ENCODE peak calls at places on chromosomes 2 and 18, in seven cellular contexts. One of them, this sample, is unnamed.

GRCh38 chr2:236112466-236112865 is 55.7 kb downstream of the GBX2 start:
- DNase-seq in left lung: no peak
- DNase-seq in psoas muscle: no peak
- DNase-seq in upper lobe of left lung: no peak
- DNase-seq in tibial artery: no peak
- DNase-seq in CD8-positive, alpha-beta T cell: no peak
- DNase-seq in cardiac muscle cell: no peak
- DNase-seq in this sample: no peak

GRCh38 chr2:86783615-86784339 is 6.9 kb downstream of the CD8A start:
- DNase-seq in CD8-positive, alpha-beta T cell: no peak
- DNase-seq in upper lobe of left lung: no peak
- DNase-seq in cardiac muscle cell: no peak
- DNase-seq in tibial artery: no peak
- DNase-seq in psoas muscle: no peak
- DNase-seq in left lung: no peak
- DNase-seq in this sample: no peak

GRCh38 chr2:120379916-120380893 is 34.3 kb downstream of the INHBB start:
- DNase-seq in psoas muscle: peak
- DNase-seq in CD8-positive, alpha-beta T cell: no peak
- DNase-seq in upper lobe of left lung: no peak
- DNase-seq in tibial artery: no peak
- DNase-seq in cardiac muscle cell: no peak
- DNase-seq in left lung: peak
- DNase-seq in this sample: no peak

GRCh38 chr2:29317077-29317517 is 201.9 kb downstream of the CLIP4 start:
- DNase-seq in upper lobe of left lung: peak
- DNase-seq in left lung: no peak
- DNase-seq in cardiac muscle cell: peak
- DNase-seq in CD8-positive, alpha-beta T cell: no peak
- DNase-seq in psoas muscle: no peak
- DNase-seq in tibial artery: no peak
- DNase-seq in this sample: no peak

GRCh38 chr2:45625824-45626223 is 14.8 kb upstream of the SRBD1 start:
- DNase-seq in CD8-positive, alpha-beta T cell: no peak
- DNase-seq in left lung: no peak
- DNase-seq in tibial artery: no peak
- DNase-seq in upper lobe of left lung: no peak
- DNase-seq in psoas muscle: no peak
- DNase-seq in cardiac muscle cell: no peak
- DNase-seq in this sample: no peak

GRCh38 chr18:45014047-45014501 is 333.4 kb downstream of the SETBP1 start:
- DNase-seq in CD8-positive, alpha-beta T cell: no peak
- DNase-seq in upper lobe of left lung: no peak
- DNase-seq in tibial artery: peak
- DNase-seq in psoas muscle: no peak
- DNase-seq in left lung: no peak
- DNase-seq in cardiac muscle cell: no peak
- DNase-seq in this sample: peak

GRCh38 chr2:32289165-32290054 is 11.7 kb downstream of the YIPF4 start:
- DNase-seq in psoas muscle: no peak
- DNase-seq in left lung: no peak
- DNase-seq in tibial artery: no peak
- DNase-seq in cardiac muscle cell: no peak
- DNase-seq in upper lobe of left lung: no peak
- DNase-seq in CD8-positive, alpha-beta T cell: no peak
- DNase-seq in this sample: no peak

GRCh38 chr2:168422584-168422983 is 33.5 kb upstream of the CERS6 start:
- DNase-seq in left lung: no peak
- DNase-seq in tibial artery: no peak
- DNase-seq in cardiac muscle cell: no peak
- DNase-seq in upper lobe of left lung: no peak
- DNase-seq in psoas muscle: no peak
- DNase-seq in CD8-positive, alpha-beta T cell: no peak
- DNase-seq in this sample: no peak

GRCh38 chr18:56085561-56085960 is 497.6 kb upstream of the TCF4 start:
- DNase-seq in psoas muscle: no peak
- DNase-seq in tibial artery: peak
- DNase-seq in left lung: no peak
- DNase-seq in cardiac muscle cell: no peak
- DNase-seq in upper lobe of left lung: no peak
- DNase-seq in CD8-positive, alpha-beta T cell: no peak
- DNase-seq in this sample: no peak

GRCh38 chr2:127219716-127220090 is 396 bp downstream of the CYP27C1 start:
- DNase-seq in left lung: peak
- DNase-seq in tibial artery: no peak
- DNase-seq in CD8-positive, alpha-beta T cell: no peak
- DNase-seq in cardiac muscle cell: peak
- DNase-seq in psoas muscle: peak
- DNase-seq in upper lobe of left lung: no peak
- DNase-seq in this sample: no peak

GRCh38 chr2:77800410-77800809 is 278.2 kb upstream of the LRRTM4 start:
- DNase-seq in CD8-positive, alpha-beta T cell: no peak
- DNase-seq in cardiac muscle cell: no peak
- DNase-seq in tibial artery: no peak
- DNase-seq in left lung: no peak
- DNase-seq in upper lobe of left lung: no peak
- DNase-seq in psoas muscle: no peak
- DNase-seq in this sample: no peak

GRCh38 chr2:189203177-189203799 is 23.7 kb upstream of the COL5A2 start:
- DNase-seq in tibial artery: no peak
- DNase-seq in left lung: no peak
- DNase-seq in cardiac muscle cell: no peak
- DNase-seq in psoas muscle: no peak
- DNase-seq in CD8-positive, alpha-beta T cell: no peak
- DNase-seq in upper lobe of left lung: no peak
- DNase-seq in this sample: no peak

GRCh38 chr2:36547906-36548305 is 50.1 kb downstream of the FEZ2 start:
- DNase-seq in upper lobe of left lung: no peak
- DNase-seq in tibial artery: no peak
- DNase-seq in psoas muscle: no peak
- DNase-seq in left lung: no peak
- DNase-seq in CD8-positive, alpha-beta T cell: no peak
- DNase-seq in cardiac muscle cell: no peak
- DNase-seq in this sample: no peak

GRCh38 chr2:36545871-36546416 is 52.0 kb downstream of the FEZ2 start:
- DNase-seq in psoas muscle: no peak
- DNase-seq in cardiac muscle cell: no peak
- DNase-seq in CD8-positive, alpha-beta T cell: no peak
- DNase-seq in left lung: no peak
- DNase-seq in tibial artery: no peak
- DNase-seq in upper lobe of left lung: no peak
- DNase-seq in this sample: no peak

GRCh38 chr2:36541891-36542595 is 55.9 kb downstream of the FEZ2 start:
- DNase-seq in CD8-positive, alpha-beta T cell: no peak
- DNase-seq in psoas muscle: no peak
- DNase-seq in tibial artery: no peak
- DNase-seq in left lung: no peak
- DNase-seq in cardiac muscle cell: peak
- DNase-seq in upper lobe of left lung: no peak
- DNase-seq in this sample: no peak

GRCh38 chr2:36540986-36541750 is 56.8 kb downstream of the FEZ2 start:
- DNase-seq in left lung: no peak
- DNase-seq in tibial artery: no peak
- DNase-seq in psoas muscle: no peak
- DNase-seq in cardiac muscle cell: no peak
- DNase-seq in upper lobe of left lung: no peak
- DNase-seq in CD8-positive, alpha-beta T cell: no peak
- DNase-seq in this sample: no peak

GRCh38 chr2:36544638-36545338 is 53.2 kb downstream of the FEZ2 start:
- DNase-seq in left lung: no peak
- DNase-seq in upper lobe of left lung: no peak
- DNase-seq in tibial artery: no peak
- DNase-seq in psoas muscle: no peak
- DNase-seq in CD8-positive, alpha-beta T cell: no peak
- DNase-seq in cardiac muscle cell: no peak
- DNase-seq in this sample: no peak
- TF ChIP-seq CTCF in left lung: no peak
- TF ChIP-seq CTCF in upper lobe of left lung: no peak
- TF ChIP-seq CTCF in tibial artery: peak
- TF ChIP-seq CTCF in psoas muscle: no peak
- TF ChIP-seq CTCF in CD8-positive, alpha-beta T cell: no peak
- TF ChIP-seq CTCF in cardiac muscle cell: peak
- TF ChIP-seq CTCF in this sample: no peak

DNA sequence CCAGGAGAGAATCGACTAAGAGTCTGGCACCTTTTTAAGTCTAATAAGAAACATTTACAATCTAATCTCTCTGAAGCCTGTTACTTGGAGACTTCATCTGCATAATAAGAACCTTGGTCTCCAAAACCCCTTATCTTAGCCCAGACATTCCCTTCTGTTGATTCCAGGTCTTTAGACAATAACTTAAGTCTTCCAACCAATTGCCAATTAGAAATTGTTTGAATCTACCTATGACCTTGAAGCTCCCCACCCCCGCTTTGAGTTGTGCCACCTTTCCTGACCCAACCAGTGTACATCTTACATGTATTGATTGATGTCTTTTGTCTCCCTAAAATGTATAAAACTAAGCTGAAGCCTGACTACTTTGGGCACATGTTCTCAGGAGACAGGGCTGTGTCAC is 49.5 kb upstream of the DTNA start:
- DNase-seq in CD8-positive, alpha-beta T cell: no peak
- DNase-seq in tibial artery: no peak
- DNase-seq in cardiac muscle cell: no peak
- DNase-seq in upper lobe of left lung: no peak
- DNase-seq in left lung: no peak
- DNase-seq in psoas muscle: no peak
- DNase-seq in this sample: no peak
- H3K27ac ChIP-seq in CD8-positive, alpha-beta T cell: no peak
- H3K27ac ChIP-seq in tibial artery: peak
- H3K27ac ChIP-seq in cardiac muscle cell: peak
- H3K27ac ChIP-seq in upper lobe of left lung: no peak
- H3K27ac ChIP-seq in left lung: no peak
- H3K27ac ChIP-seq in psoas muscle: peak
- H3K27ac ChIP-seq in this sample: peak

DNA sequence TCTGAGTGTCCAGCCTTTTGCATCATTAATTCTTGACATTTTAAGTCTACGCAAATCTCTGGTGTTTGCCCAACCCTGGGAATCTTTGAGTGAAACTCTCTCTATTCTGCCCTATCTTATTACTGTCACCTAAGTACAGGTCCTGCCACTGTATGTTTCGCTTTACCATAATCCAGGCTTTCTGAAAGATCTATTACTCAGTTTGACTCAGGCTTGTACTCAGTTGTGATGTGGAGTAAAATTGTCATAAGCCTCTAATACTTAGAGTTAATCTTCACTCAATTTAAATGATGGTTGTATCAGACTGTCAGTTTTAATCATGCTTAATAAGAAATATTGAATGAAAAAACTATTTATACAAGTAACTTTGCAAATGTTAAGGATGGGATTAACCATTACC is 30.3 kb upstream of the RAPGEF4 start:
- DNase-seq in cardiac muscle cell: no peak
- DNase-seq in upper lobe of left lung: no peak
- DNase-seq in psoas muscle: no peak
- DNase-seq in tibial artery: no peak
- DNase-seq in left lung: no peak
- DNase-seq in CD8-positive, alpha-beta T cell: no peak
- DNase-seq in this sample: no peak
- TF ChIP-seq CTCF in cardiac muscle cell: no peak
- TF ChIP-seq CTCF in upper lobe of left lung: no peak
- TF ChIP-seq CTCF in psoas muscle: no peak
- TF ChIP-seq CTCF in tibial artery: no peak
- TF ChIP-seq CTCF in left lung: no peak
- TF ChIP-seq CTCF in CD8-positive, alpha-beta T cell: no peak
- TF ChIP-seq CTCF in this sample: no peak

DNA sequence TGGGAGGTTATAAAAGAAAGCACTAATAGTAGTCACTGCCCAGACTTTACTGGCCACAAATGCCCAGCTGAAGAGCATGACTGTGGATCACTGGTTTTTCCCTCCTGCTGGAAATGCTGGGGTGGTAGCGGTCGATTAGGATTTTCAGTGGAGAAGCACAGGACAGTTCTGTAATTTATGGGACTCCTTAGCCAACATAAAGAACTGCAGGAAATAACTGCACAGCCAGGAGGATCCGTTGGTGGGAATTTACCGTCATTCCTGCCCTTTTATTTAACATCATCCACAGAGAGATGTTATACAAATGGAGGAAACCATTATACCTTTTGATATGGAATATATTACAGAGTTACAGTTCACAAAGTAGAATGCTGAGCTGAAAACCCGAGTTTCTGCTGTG is 61.5 kb downstream of the TNFRSF11A start:
- DNase-seq in left lung: no peak
- DNase-seq in cardiac muscle cell: no peak
- DNase-seq in CD8-positive, alpha-beta T cell: no peak
- DNase-seq in psoas muscle: no peak
- DNase-seq in tibial artery: no peak
- DNase-seq in upper lobe of left lung: no peak
- DNase-seq in this sample: no peak
- H3K27ac ChIP-seq in left lung: no peak
- H3K27ac ChIP-seq in cardiac muscle cell: no peak
- H3K27ac ChIP-seq in CD8-positive, alpha-beta T cell: no peak
- H3K27ac ChIP-seq in psoas muscle: no peak
- H3K27ac ChIP-seq in tibial artery: no peak
- H3K27ac ChIP-seq in upper lobe of left lung: no peak
- H3K27ac ChIP-seq in this sample: no peak

DNA sequence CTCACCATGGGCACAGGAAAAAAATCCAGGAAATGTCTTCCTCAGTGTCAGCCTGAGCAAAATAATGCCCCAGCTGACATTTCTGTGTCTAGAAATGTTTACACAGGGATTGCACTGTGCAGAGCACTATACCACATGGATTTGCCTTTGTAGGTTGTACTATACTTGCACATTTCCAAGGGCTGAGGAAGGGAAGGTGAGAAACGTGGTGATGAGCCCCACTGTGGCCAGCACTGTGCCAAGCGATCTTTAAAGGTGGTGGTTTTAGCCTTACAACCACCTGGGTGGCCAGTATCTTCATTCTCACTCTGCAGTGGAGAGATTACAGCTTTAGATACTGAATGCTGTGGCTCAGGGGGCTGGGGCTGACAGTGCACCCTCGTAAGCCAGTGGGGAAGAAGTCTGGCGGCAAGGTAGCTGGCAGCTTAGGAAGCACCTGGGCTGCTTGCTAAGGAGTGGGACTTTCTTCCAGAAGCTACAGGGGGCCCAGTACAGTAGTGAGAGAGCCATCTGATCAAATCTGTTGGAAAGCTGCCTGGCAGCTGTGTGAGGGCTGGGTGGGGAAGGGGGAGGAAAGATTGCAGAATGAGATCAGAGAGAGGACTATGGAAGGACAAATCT is 81.4 kb upstream of the MSH2 start:
- DNase-seq in upper lobe of left lung: no peak
- DNase-seq in CD8-positive, alpha-beta T cell: no peak
- DNase-seq in cardiac muscle cell: no peak
- DNase-seq in left lung: no peak
- DNase-seq in tibial artery: no peak
- DNase-seq in psoas muscle: no peak
- DNase-seq in this sample: no peak
- TF ChIP-seq CTCF in upper lobe of left lung: no peak
- TF ChIP-seq CTCF in CD8-positive, alpha-beta T cell: no peak
- TF ChIP-seq CTCF in cardiac muscle cell: no peak
- TF ChIP-seq CTCF in left lung: no peak
- TF ChIP-seq CTCF in tibial artery: no peak
- TF ChIP-seq CTCF in psoas muscle: no peak
- TF ChIP-seq CTCF in this sample: peak

GRCh38 chr2:199273043-199273647 is 184.6 kb downstream of the SATB2 start:
- DNase-seq in tibial artery: no peak
- DNase-seq in CD8-positive, alpha-beta T cell: no peak
- DNase-seq in upper lobe of left lung: no peak
- DNase-seq in cardiac muscle cell: no peak
- DNase-seq in psoas muscle: no peak
- DNase-seq in left lung: no peak
- DNase-seq in this sample: no peak
- H3K27ac ChIP-seq in tibial artery: no peak
- H3K27ac ChIP-seq in CD8-positive, alpha-beta T cell: no peak
- H3K27ac ChIP-seq in upper lobe of left lung: no peak
- H3K27ac ChIP-seq in cardiac muscle cell: no peak
- H3K27ac ChIP-seq in psoas muscle: no peak
- H3K27ac ChIP-seq in left lung: no peak
- H3K27ac ChIP-seq in this sample: peak

GRCh38 chr2:234288974-234289455 is 207.9 kb downstream of the ARL4C start:
- DNase-seq in CD8-positive, alpha-beta T cell: peak
- DNase-seq in tibial artery: peak
- DNase-seq in cardiac muscle cell: peak
- DNase-seq in left lung: peak
- DNase-seq in upper lobe of left lung: peak
- DNase-seq in psoas muscle: peak
- DNase-seq in this sample: peak
- TF ChIP-seq CTCF in CD8-positive, alpha-beta T cell: peak
- TF ChIP-seq CTCF in tibial artery: peak
- TF ChIP-seq CTCF in cardiac muscle cell: peak
- TF ChIP-seq CTCF in left lung: peak
- TF ChIP-seq CTCF in upper lobe of left lung: peak
- TF ChIP-seq CTCF in psoas muscle: peak
- TF ChIP-seq CTCF in this sample: peak

This sample was measured in dorsolateral prefrontal cortex.